ENCODE peak calls at places on chromosomes 4 and X, in six cellular contexts. H is HepG2, D is GM12891, M is GM12878, V is K562, U is H1. C is an unnamed sample.

GRCh38 chr4:120801171-120801758 is 121.3 kb downstream of the PRDM5 start:
- DNase-seq in U (no peak), M (no peak), H (no peak), V (no peak), D (no peak), C (no peak)

GRCh38 chrX:149937881-149938426 is 337 bp downstream of the EOLA2 start:
- DNase-seq in H (no peak), M (no peak), V (peak), D (no peak), U (no peak), C (no peak)

GRCh38 chr4:78784255-78784654 is 8.1 kb downstream of the BMP2K start:
- DNase-seq in H (no peak), V (peak), M (no peak), U (no peak), D (no peak), C (no peak)

GRCh38 chr4:7904942-7905341 is 34.7 kb downstream of the AFAP1 start:
- DNase-seq in V (no peak), M (no peak), U (no peak), H (no peak), D (no peak), C (no peak)

GRCh38 chrX:50081282-50081955 is 119.4 kb downstream of the AKAP4 start:
- DNase-seq in H (peak), V (no peak), U (peak), M (no peak), D (no peak), C (no peak)

GRCh38 chrX:1592128-1592862 is 891 bp downstream of the AKAP17A start:
- DNase-seq in M (no peak), D (peak), V (peak), H (peak), U (peak), C (peak)

GRCh38 chr4:40749717-40750460 is at the start of gene NSUN7:
- DNase-seq in H (no peak), U (peak), M (no peak), V (no peak), D (peak), C (peak)

GRCh38 chr4:8920289-8920965 is 48.8 kb upstream of the HMX1 start:
- DNase-seq in U (no peak), H (no peak), D (no peak), V (no peak), M (no peak), C (no peak)

GRCh38 chr4:37983951-37984350 is 23.8 kb downstream of the PTTG2 start:
- DNase-seq in H (no peak), U (no peak), M (no peak), D (no peak), V (no peak), C (no peak)

GRCh38 chr4:24103434-24104168 is 213.8 kb upstream of the PPARGC1A start:
- DNase-seq in M (no peak), U (no peak), D (no peak), H (no peak), V (no peak), C (no peak)

GRCh38 chr4:123919576-123920098 is 523.0 kb downstream of the SPRY1 start:
- DNase-seq in H (no peak), U (no peak), V (no peak), M (no peak), D (no peak), C (no peak)

GRCh38 chr4:186687263-186687662 is 36.4 kb downstream of the FAT1 start:
- DNase-seq in M (no peak), D (no peak), H (no peak), U (no peak), V (no peak), C (no peak)

GRCh38 chr4:93764647-93765246 is 63.8 kb upstream of the ATOH1 start:
- DNase-seq in U (no peak), V (peak), M (no peak), H (peak), D (no peak), C (no peak)

GRCh38 chrX:108516184-108516583 is 76.5 kb downstream of the COL4A5 start:
- DNase-seq in H (peak), U (no peak), M (no peak), D (no peak), V (no peak), C (no peak)

GRCh38 chrX:42246814-42247213 is 323.5 kb upstream of the CASK start:
- DNase-seq in H (peak), D (no peak), V (no peak), M (no peak), U (no peak), C (no peak)

GRCh38 chrX:107226766-107227165 is 20.4 kb downstream of the DNAAF6 start:
- DNase-seq in U (no peak), H (no peak), M (no peak), V (no peak), D (no peak), C (no peak)

GRCh38 chr4:169996379-169997245 is 29.6 kb downstream of the MFAP3L start:
- DNase-seq in D (no peak), M (no peak), H (no peak), V (no peak), U (no peak), C (no peak)

GRCh38 chr4:76950846-76951321 is 1.3 kb downstream of the SEPTIN11 start:
- DNase-seq in V (peak), H (no peak), D (no peak), M (no peak), U (no peak), C (no peak)

GRCh38 chrX:153571159-153571908 is 27.6 kb downstream of the CCNQ start:
- DNase-seq in V (no peak), M (no peak), D (no peak), H (no peak), U (no peak), C (no peak)

GRCh38 chr4:73067971-73068394 is 1.5 kb downstream of the COX18 start:
- DNase-seq in U (no peak), H (no peak), M (no peak), D (no peak), V (peak), C (no peak)

GRCh38 chr4:74016068-74016467 is 17.6 kb upstream of the CXCL5 start:
- DNase-seq in H (no peak), V (no peak), M (no peak), U (no peak), D (no peak), C (no peak)

GRCh38 chr4:26015133-26015651 is 101.2 kb downstream of the SMIM20 start:
- DNase-seq in M (no peak), D (no peak), U (no peak), V (no peak), H (no peak), C (no peak)

GRCh38 chrX:9433596-9433995 is 31.3 kb upstream of the TBL1X start:
- DNase-seq in V (no peak), M (no peak), U (no peak), D (no peak), H (no peak), C (no peak)

GRCh38 chrX:4240541-4241194 is 527.2 kb upstream of the PRKX start:
- DNase-seq in M (no peak), V (no peak), U (no peak), D (no peak), H (peak), C (no peak)

GRCh38 chr4:165184220-165184619 is 23.1 kb upstream of the KLHL2 start:
- DNase-seq in H (no peak), D (no peak), V (no peak), U (no peak), M (no peak), C (no peak)

GRCh38 chr4:133146574-133147198 is 2.4 kb upstream of the PCDH10 start:
- DNase-seq in U (peak), H (peak), D (peak), M (no peak), V (peak), C (no peak)

GRCh38 chr4:2591189-2591588 is 54.7 kb downstream of the FAM193A start:
- DNase-seq in H (no peak), U (no peak), M (no peak), V (peak), D (no peak), C (no peak)

GRCh38 chr4:54541426-54542118 is 116.2 kb upstream of the KIT start:
- DNase-seq in U (no peak), V (peak), D (no peak), H (no peak), M (no peak), C (no peak)

GRCh38 chrX:74246524-74246923 is 57.5 kb upstream of the ZCCHC13 start:
- DNase-seq in U (no peak), V (no peak), H (no peak), D (no peak), M (no peak), C (no peak)

GRCh38 chrX:39445336-39445735 is 644.1 kb downstream of the MID1IP1 start:
- DNase-seq in U (peak), D (no peak), V (peak), M (no peak), H (no peak), C (no peak)

GRCh38 chr4:142372570-142373300 is 473.4 kb downstream of the INPP4B start:
- DNase-seq in V (no peak), M (no peak), H (no peak), U (no peak), D (no peak), C (no peak)

GRCh38 chr4:114599231-114600065 is 841 bp downstream of the UGT8 start:
- DNase-seq in M (no peak), V (peak), H (no peak), D (no peak), U (peak), C (no peak)

GRCh38 chr4:52877006-52877405 is 14.9 kb downstream of the RASL11B start:
- DNase-seq in V (no peak), D (no peak), H (no peak), U (no peak), M (no peak), C (no peak)

GRCh38 chr4:94457692-94458106 is 6.0 kb downstream of the PDLIM5 start:
- DNase-seq in V (no peak), U (no peak), H (no peak), M (no peak), D (no peak), C (no peak)

GRCh38 chr4:156939151-156939550 is 32.4 kb downstream of the PDGFC start:
- DNase-seq in V (no peak), H (no peak), U (no peak), D (no peak), M (no peak), C (no peak)

DNA sequence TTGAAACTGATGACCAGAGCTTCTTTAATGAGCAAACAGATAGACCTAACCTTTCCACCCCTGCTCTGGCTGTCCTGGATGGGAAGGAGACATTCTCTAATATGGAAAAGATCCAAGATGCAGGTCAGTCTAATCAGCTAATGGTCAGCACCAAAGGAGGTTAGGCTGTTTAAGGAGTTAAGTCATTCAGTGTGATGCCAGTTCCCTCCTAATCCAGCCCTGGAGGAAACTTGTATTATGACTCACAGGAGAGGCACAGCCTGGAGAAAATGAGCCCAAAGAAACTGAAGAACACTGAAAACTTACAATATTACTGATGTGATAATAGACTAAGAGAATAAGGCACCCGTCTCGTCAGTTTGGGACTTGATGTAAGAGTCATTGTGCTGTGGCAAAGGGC is 323.0 kb downstream of the HNRNPD start:
- DNase-seq in M (no peak), D (no peak), H (no peak), V (no peak), U (no peak), C (no peak)
- TF ChIP-seq TAF1 in M (no peak), D (no peak), H (no peak), V (no peak), U (no peak), C (no peak)

DNA sequence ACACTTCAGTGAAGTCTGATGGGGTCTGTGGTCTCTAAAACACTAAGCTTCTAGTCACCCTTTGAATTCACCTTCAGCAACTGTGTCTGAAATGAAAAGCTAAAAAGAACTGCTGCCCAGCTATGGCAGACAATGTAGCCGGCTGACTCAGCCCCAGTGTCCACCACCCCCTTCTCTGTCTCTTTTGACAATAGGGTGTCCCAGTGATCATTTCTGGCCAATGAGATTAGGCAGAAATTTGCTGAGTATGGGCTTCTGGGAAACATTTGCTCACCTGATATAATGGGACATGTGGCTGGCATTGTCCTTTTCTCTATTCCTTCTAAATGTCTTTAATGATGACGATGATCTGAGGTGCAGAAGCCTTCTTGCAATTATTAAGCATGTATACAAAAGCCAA is 20.6 kb downstream of the IGFBP7 start:
- DNase-seq in M (no peak), V (no peak), U (no peak), H (no peak), D (no peak), C (no peak)
- TF ChIP-seq POLR2A in M (no peak), V (no peak), U (no peak), H (no peak), D (no peak), C (no peak)

GRCh38 chr4:41874398-41874797 is 60.8 kb upstream of the TMEM33 start:
- DNase-seq in H (no peak), M (no peak), U (peak), V (no peak), D (no peak), C (no peak)

GRCh38 chr4:41878170-41878941 is 56.9 kb upstream of the TMEM33 start:
- DNase-seq in D (no peak), H (no peak), M (no peak), V (no peak), U (peak), C (no peak)

GRCh38 chr4:41873380-41874295 is 61.6 kb upstream of the TMEM33 start:
- DNase-seq in U (peak), V (no peak), D (no peak), H (no peak), M (no peak), C (no peak)

GRCh38 chr4:41877020-41877796 is 58.0 kb upstream of the TMEM33 start:
- DNase-seq in U (peak), H (no peak), V (no peak), M (no peak), D (no peak), C (no peak)

DNA sequence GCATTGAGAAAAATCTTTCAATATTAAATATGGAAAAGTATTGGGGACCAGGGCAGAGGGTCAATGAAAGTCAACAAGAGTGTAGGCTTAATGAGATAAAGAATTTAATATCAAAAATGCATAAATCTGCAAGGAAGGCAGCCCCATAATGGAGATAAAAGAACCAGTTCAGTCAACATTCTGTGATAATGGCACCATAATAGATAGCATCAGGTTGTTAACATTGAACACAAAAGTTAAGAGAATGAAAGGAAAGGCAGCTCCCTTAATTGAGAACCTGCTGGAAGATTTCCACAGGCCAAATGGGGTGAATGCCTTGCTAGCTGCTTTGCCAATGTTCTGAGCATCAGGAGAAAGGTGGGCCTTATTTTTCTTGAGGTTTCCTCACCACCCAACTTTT is 60.4 kb upstream of the TMEM33 start:
- DNase-seq in M (no peak), V (no peak), U (no peak), D (no peak), H (no peak), C (no peak)
- TF ChIP-seq POLR2AphosphoS5 in M (no peak), V (no peak), U (no peak), D (no peak), H (no peak), C (no peak)

GRCh38 chr4:154076921-154077320 is 288.0 kb upstream of the SFRP2 start:
- DNase-seq in V (no peak), D (no peak), M (no peak), U (no peak), H (no peak), C (no peak)

GRCh38 chr4:154078504-154079350 is 289.8 kb upstream of the SFRP2 start:
- DNase-seq in V (no peak), D (no peak), H (no peak), M (no peak), U (no peak), C (no peak)

GRCh38 chr4:154073107-154073817 is 284.4 kb upstream of the SFRP2 start:
- DNase-seq in M (no peak), H (no peak), V (no peak), U (no peak), D (no peak), C (no peak)
- TF ChIP-seq TAF1 in M (no peak), H (no peak), V (no peak), U (no peak), D (no peak), C (no peak)

GRCh38 chrX:30653415-30654131 is at the start of gene GK:
- DNase-seq in H (no peak), D (no peak), U (no peak), V (peak), M (no peak), C (no peak)

GRCh38 chrX:30654989-30655607 is 1.9 kb downstream of the GK start:
- DNase-seq in M (no peak), V (no peak), U (no peak), D (no peak), H (no peak), C (no peak)

GRCh38 chrX:30657542-30658238 is 4.5 kb downstream of the GK start:
- DNase-seq in H (no peak), V (no peak), D (no peak), U (no peak), M (no peak), C (no peak)

GRCh38 chrX:30649859-30650258 is 3.4 kb upstream of the GK start:
- DNase-seq in M (no peak), D (no peak), V (no peak), H (peak), U (no peak), C (no peak)

DNA sequence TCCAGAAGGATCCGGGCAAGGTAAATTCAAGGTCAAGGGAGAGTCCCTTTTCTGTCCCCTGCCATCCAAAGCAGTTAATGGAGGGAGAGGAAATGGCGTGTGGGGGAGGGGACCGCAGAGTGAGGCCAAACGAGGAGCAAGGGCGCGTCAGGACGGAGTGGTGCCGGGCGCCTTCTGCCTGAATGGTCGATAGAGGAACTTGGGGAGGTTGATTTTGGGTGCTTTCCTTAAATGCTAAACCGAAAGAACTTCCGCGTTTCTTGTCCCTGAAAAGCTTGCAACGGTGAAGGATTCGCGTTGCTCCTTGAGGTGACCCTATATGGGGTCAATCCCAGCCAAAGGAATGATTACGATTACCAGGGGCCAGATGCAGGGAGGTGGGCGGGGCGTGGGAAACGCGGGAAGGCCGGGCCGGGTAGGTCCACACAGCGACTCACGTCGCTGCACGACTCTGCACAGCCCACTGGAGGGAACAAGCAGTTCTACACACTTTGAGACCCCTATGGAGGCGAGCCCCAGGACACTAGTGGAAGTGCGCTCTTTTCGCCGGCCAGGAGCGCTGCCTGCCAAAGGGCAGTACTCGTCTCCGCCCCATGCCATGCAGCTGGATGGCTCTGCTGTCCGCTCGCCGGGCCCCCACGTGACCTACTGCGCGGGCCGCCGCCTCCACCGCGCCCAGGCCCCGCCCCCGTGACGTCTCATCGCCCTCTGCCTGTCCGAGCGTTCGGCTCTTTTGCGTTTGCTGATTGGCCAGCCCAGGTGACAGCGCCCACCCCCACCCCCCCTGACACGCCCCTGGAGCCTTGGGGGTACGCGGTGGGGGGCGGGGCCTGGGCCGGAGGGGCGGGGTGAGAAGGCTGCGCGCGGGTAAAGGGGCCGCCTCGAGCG is 452 bp upstream of the GK start:
- DNase-seq in H (peak), V (peak), U (peak), D (peak), M (peak), C (peak)
- TF ChIP-seq POLR2A in H (peak), V (peak), U (no peak), D (no peak), M (peak), C (peak)

GRCh38 chr4:130636486-130636885 is 1540.5 kb downstream of the C4orf33 start:
- DNase-seq in D (no peak), V (no peak), U (no peak), H (no peak), M (no peak), C (no peak)

GRCh38 chr4:130639871-130640270 is 1543.9 kb downstream of the C4orf33 start:
- DNase-seq in U (no peak), H (no peak), M (no peak), D (no peak), V (no peak), C (no peak)

DNA sequence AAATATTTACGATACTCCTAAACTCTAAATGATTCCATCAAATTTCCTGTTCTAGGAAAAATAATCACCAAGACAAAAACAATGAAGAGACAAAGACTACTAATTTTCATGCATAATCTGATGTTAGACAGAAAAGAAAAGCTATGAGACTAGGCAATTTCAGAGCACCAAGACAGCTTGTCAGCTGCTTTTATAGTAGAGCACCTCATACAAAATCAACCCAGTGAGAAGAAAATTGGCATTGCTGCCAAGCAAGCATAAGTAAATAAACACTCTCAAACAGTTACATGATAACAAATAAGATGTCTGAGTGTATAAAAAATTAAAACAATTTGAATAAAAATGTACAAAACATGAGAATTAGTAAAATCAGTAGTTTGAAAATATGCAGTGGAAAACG is 1544.6 kb downstream of the C4orf33 start:
- DNase-seq in D (no peak), M (no peak), V (no peak), H (no peak), U (no peak), C (no peak)
- TF ChIP-seq POLR2AphosphoS5 in D (no peak), M (no peak), V (no peak), H (no peak), U (no peak), C (no peak)

C was measured in GM12892.